ENCODE peak calls at places on chromosomes 12 and 14, in four cellular contexts. N is fibroblast of lung; G is stimulated activated CD4-positive, alpha-beta T cell treated with anti-CD3 and anti-CD28 coated beads, Interleukin-2, amount 100 ng/mL, for 24 hours; B is SIG-M5. F is an unnamed sample.

GRCh38 chr14:92900660-92901059 is 22.3 kb upstream of the CHGA start:
- DNase-seq in N (no peak), G (no peak), B (no peak), F (no peak)

GRCh38 chr12:72095025-72095424 is 156.4 kb downstream of the TPH2 start:
- DNase-seq in N (no peak), G (no peak), B (no peak), F (no peak)

GRCh38 chr12:55891310-55891709 is 36.4 kb downstream of the PYM1 start:
- DNase-seq in N (no peak), G (no peak), B (no peak), F (no peak)

GRCh38 chr12:131803995-131804521 is 24.1 kb upstream of the MMP17 start:
- DNase-seq in N (peak), G (no peak), B (no peak), F (peak)

GRCh38 chr12:46921754-46922113 is 95.9 kb upstream of the SLC38A4 start:
- DNase-seq in N (peak), G (no peak), B (no peak), F (peak)

GRCh38 chr14:100557658-100558057 is 29.6 kb downstream of the BEGAIN start:
- DNase-seq in N (no peak), G (no peak), B (no peak), F (no peak)

GRCh38 chr12:34405286-34406227 is 383.3 kb downstream of the ALG10 start:
- DNase-seq in N (no peak), G (peak), B (no peak), F (peak)

GRCh38 chr12:116319851-116320621 is 42.5 kb upstream of the MED13L start:
- DNase-seq in N (peak), G (peak), B (peak), F (peak)

GRCh38 chr14:79254069-79254775 is 957.1 kb downstream of the DIO2 start:
- DNase-seq in N (peak), G (no peak), B (no peak), F (no peak)

GRCh38 chr12:112824701-112825100 is 33.2 kb downstream of the RPH3A start:
- DNase-seq in N (no peak), G (no peak), B (no peak), F (no peak)

GRCh38 chr14:29953501-29953900 is 25.9 kb upstream of the PRKD1 start:
- DNase-seq in N (no peak), G (no peak), B (no peak), F (no peak)

GRCh38 chr14:63542231-63542999 is 762 bp downstream of the PPP2R5E start:
- DNase-seq in N (no peak), G (peak), B (no peak), F (peak)

GRCh38 chr14:69664865-69665526 is 53.6 kb downstream of the SUSD6 start:
- DNase-seq in N (no peak), G (no peak), B (no peak), F (no peak)

GRCh38 chr14:73125169-73125588 is 11.1 kb upstream of the PSEN1 start:
- DNase-seq in N (no peak), G (no peak), B (no peak), F (no peak)

GRCh38 chr12:55703976-55704761 is 3.5 kb downstream of the ITGA7 start:
- DNase-seq in N (peak), G (no peak), B (no peak), F (no peak)

GRCh38 chr12:38538319-38538718 is 221.7 kb downstream of the ALG10B start:
- DNase-seq in N (no peak), G (no peak), B (no peak), F (no peak)

GRCh38 chr14:52563120-52563519 is 10.5 kb downstream of the GPR137C start:
- DNase-seq in N (peak), G (no peak), B (no peak), F (peak)

GRCh38 chr12:123931686-123932321 is 40.8 kb downstream of the CCDC92 start:
- DNase-seq in N (no peak), G (peak), B (no peak), F (no peak)

GRCh38 chr14:53048631-53049030 is 97.8 kb upstream of the FERMT2 start:
- DNase-seq in N (no peak), G (no peak), B (no peak), F (peak)

GRCh38 chr12:28104338-28104737 is 85.9 kb upstream of the CCDC91 start:
- DNase-seq in N (peak), G (no peak), B (no peak), F (no peak)

GRCh38 chr12:77496714-77497113 is 334.0 kb upstream of the NAV3 start:
- DNase-seq in N (no peak), G (no peak), B (no peak), F (no peak)

GRCh38 chr14:103146141-103146709 is 23.0 kb downstream of the TNFAIP2 start:
- DNase-seq in N (no peak), G (no peak), B (no peak), F (no peak)

GRCh38 chr12:54988402-54989054 is 4.0 kb upstream of the TESPA1 start:
- DNase-seq in N (peak), G (no peak), B (no peak), F (peak)

GRCh38 chr12:64057706-64058105 is 164.4 kb downstream of the KICS2 start:
- DNase-seq in N (no peak), G (no peak), B (no peak), F (no peak)

GRCh38 chr12:120818416-120818815 is 85.7 kb downstream of the SPPL3 start:
- DNase-seq in N (no peak), G (no peak), B (no peak), F (no peak)

GRCh38 chr12:2288001-2288400 is 235.2 kb downstream of the CACNA1C start:
- DNase-seq in N (peak), G (no peak), B (no peak), F (peak)

GRCh38 chr14:50353126-50353525 is 41.0 kb downstream of the DMAC2L start:
- DNase-seq in N (no peak), G (no peak), B (no peak), F (no peak)

GRCh38 chr12:14910090-14910915 is 24.6 kb upstream of the MGP start:
- DNase-seq in N (no peak), G (peak), B (no peak), F (no peak)

GRCh38 chr14:91228112-91229004 is 16.1 kb downstream of the GPR68 start:
- DNase-seq in N (peak), G (peak), B (no peak), F (no peak)

GRCh38 chr12:115630133-115630532 is 647.4 kb downstream of the MED13L start:
- DNase-seq in N (no peak), G (no peak), B (no peak), F (no peak)

GRCh38 chr14:24253936-24254335 is 9.0 kb downstream of the TGM1 start:
- DNase-seq in N (no peak), G (no peak), B (no peak), F (no peak)

GRCh38 chr14:88844980-88845491 is 20.6 kb downstream of the TTC8 start:
- DNase-seq in N (no peak), G (no peak), B (no peak), F (no peak)

GRCh38 chr12:86349196-86349595 is 93.0 kb upstream of the MGAT4C start:
- DNase-seq in N (no peak), G (no peak), B (no peak), F (no peak)